ENCODE peak calls at places on chromosomes 1 and 21, in ten cellular contexts. One of them, this sample, is unnamed.

GRCh38 chr21:44527983-44528633 is 11.9 kb downstream of the KRTAP10-1 start:
- DNase-seq in left lung: peak
- DNase-seq in PC-3: no peak
- DNase-seq in fibroblast of mammary gland: no peak
- DNase-seq in GM12865: no peak
- DNase-seq in cardiac fibroblast: no peak
- DNase-seq in heart right ventricle: peak
- DNase-seq in astrocyte of the spinal cord: no peak
- DNase-seq in breast epithelium: no peak
- DNase-seq in fibroblast of lung: no peak
- DNase-seq in this sample: no peak

GRCh38 chr21:42835611-42836401 is 43.5 kb downstream of the WDR4 start:
- DNase-seq in breast epithelium: no peak
- DNase-seq in GM12865: no peak
- DNase-seq in fibroblast of mammary gland: no peak
- DNase-seq in left lung: no peak
- DNase-seq in cardiac fibroblast: no peak
- DNase-seq in PC-3: no peak
- DNase-seq in astrocyte of the spinal cord: no peak
- DNase-seq in fibroblast of lung: no peak
- DNase-seq in heart right ventricle: no peak
- DNase-seq in this sample: no peak

GRCh38 chr21:37225440-37225839 is 41.7 kb downstream of the VPS26C start:
- DNase-seq in breast epithelium: no peak
- DNase-seq in astrocyte of the spinal cord: no peak
- DNase-seq in heart right ventricle: no peak
- DNase-seq in PC-3: no peak
- DNase-seq in left lung: no peak
- DNase-seq in cardiac fibroblast: no peak
- DNase-seq in fibroblast of mammary gland: no peak
- DNase-seq in fibroblast of lung: no peak
- DNase-seq in GM12865: no peak
- DNase-seq in this sample: no peak

GRCh38 chr1:168135982-168136708 is 585 bp downstream of the GPR161 start:
- DNase-seq in left lung: peak
- DNase-seq in fibroblast of lung: peak
- DNase-seq in heart right ventricle: peak
- DNase-seq in breast epithelium: no peak
- DNase-seq in GM12865: no peak
- DNase-seq in cardiac fibroblast: peak
- DNase-seq in astrocyte of the spinal cord: no peak
- DNase-seq in fibroblast of mammary gland: peak
- DNase-seq in PC-3: peak
- DNase-seq in this sample: no peak

GRCh38 chr1:52752427-52752826 is 26.2 kb downstream of the ZYG11B start:
- DNase-seq in left lung: no peak
- DNase-seq in fibroblast of lung: no peak
- DNase-seq in cardiac fibroblast: peak
- DNase-seq in breast epithelium: no peak
- DNase-seq in PC-3: peak
- DNase-seq in GM12865: no peak
- DNase-seq in astrocyte of the spinal cord: no peak
- DNase-seq in heart right ventricle: no peak
- DNase-seq in fibroblast of mammary gland: no peak
- DNase-seq in this sample: no peak

GRCh38 chr1:226814751-226815496 is 55.5 kb upstream of the PSEN2 start:
- DNase-seq in fibroblast of lung: peak
- DNase-seq in left lung: peak
- DNase-seq in astrocyte of the spinal cord: peak
- DNase-seq in fibroblast of mammary gland: peak
- DNase-seq in GM12865: no peak
- DNase-seq in heart right ventricle: peak
- DNase-seq in cardiac fibroblast: peak
- DNase-seq in PC-3: peak
- DNase-seq in breast epithelium: peak
- DNase-seq in this sample: peak

GRCh38 chr1:243713470-243714186 is 136.4 kb downstream of the AKT3 start:
- DNase-seq in GM12865: no peak
- DNase-seq in breast epithelium: no peak
- DNase-seq in heart right ventricle: no peak
- DNase-seq in fibroblast of mammary gland: peak
- DNase-seq in cardiac fibroblast: peak
- DNase-seq in fibroblast of lung: peak
- DNase-seq in left lung: no peak
- DNase-seq in PC-3: no peak
- DNase-seq in astrocyte of the spinal cord: peak
- DNase-seq in this sample: peak

GRCh38 chr1:157715736-157716135 is 15.2 kb upstream of the FCRL3 start:
- DNase-seq in left lung: no peak
- DNase-seq in GM12865: no peak
- DNase-seq in heart right ventricle: no peak
- DNase-seq in cardiac fibroblast: no peak
- DNase-seq in PC-3: no peak
- DNase-seq in fibroblast of mammary gland: no peak
- DNase-seq in fibroblast of lung: no peak
- DNase-seq in breast epithelium: peak
- DNase-seq in astrocyte of the spinal cord: no peak
- DNase-seq in this sample: no peak

GRCh38 chr1:3598051-3598471 is 13.2 kb downstream of the MEGF6 start:
- DNase-seq in fibroblast of mammary gland: peak
- DNase-seq in fibroblast of lung: no peak
- DNase-seq in astrocyte of the spinal cord: no peak
- DNase-seq in breast epithelium: no peak
- DNase-seq in cardiac fibroblast: peak
- DNase-seq in heart right ventricle: peak
- DNase-seq in PC-3: no peak
- DNase-seq in left lung: peak
- DNase-seq in GM12865: peak
- DNase-seq in this sample: no peak

GRCh38 chr1:3599816-3600215 is 11.5 kb downstream of the MEGF6 start:
- DNase-seq in fibroblast of lung: no peak
- DNase-seq in heart right ventricle: no peak
- DNase-seq in cardiac fibroblast: no peak
- DNase-seq in GM12865: no peak
- DNase-seq in PC-3: no peak
- DNase-seq in fibroblast of mammary gland: no peak
- DNase-seq in astrocyte of the spinal cord: no peak
- DNase-seq in breast epithelium: no peak
- DNase-seq in left lung: no peak
- DNase-seq in this sample: no peak

GRCh38 chr1:3598522-3599285 is 12.6 kb downstream of the MEGF6 start:
- DNase-seq in astrocyte of the spinal cord: no peak
- DNase-seq in fibroblast of mammary gland: no peak
- DNase-seq in breast epithelium: no peak
- DNase-seq in fibroblast of lung: no peak
- DNase-seq in PC-3: no peak
- DNase-seq in cardiac fibroblast: no peak
- DNase-seq in left lung: no peak
- DNase-seq in GM12865: no peak
- DNase-seq in heart right ventricle: no peak
- DNase-seq in this sample: no peak

GRCh38 chr1:3597599-3597964 is 13.7 kb downstream of the MEGF6 start:
- DNase-seq in left lung: no peak
- DNase-seq in cardiac fibroblast: no peak
- DNase-seq in fibroblast of lung: no peak
- DNase-seq in fibroblast of mammary gland: no peak
- DNase-seq in GM12865: peak
- DNase-seq in breast epithelium: no peak
- DNase-seq in PC-3: no peak
- DNase-seq in heart right ventricle: no peak
- DNase-seq in astrocyte of the spinal cord: no peak
- DNase-seq in this sample: no peak

GRCh38 chr1:3599286-3599811 is 12.0 kb downstream of the MEGF6 start:
- DNase-seq in fibroblast of lung: no peak
- DNase-seq in astrocyte of the spinal cord: no peak
- DNase-seq in PC-3: no peak
- DNase-seq in left lung: peak
- DNase-seq in breast epithelium: no peak
- DNase-seq in heart right ventricle: no peak
- DNase-seq in cardiac fibroblast: no peak
- DNase-seq in fibroblast of mammary gland: no peak
- DNase-seq in GM12865: no peak
- DNase-seq in this sample: no peak
- TF ChIP-seq CTCF in fibroblast of lung: no peak
- TF ChIP-seq CTCF in astrocyte of the spinal cord: no peak
- TF ChIP-seq CTCF in PC-3: no peak
- TF ChIP-seq CTCF in left lung: no peak
- TF ChIP-seq CTCF in breast epithelium: no peak
- TF ChIP-seq CTCF in heart right ventricle: no peak
- TF ChIP-seq CTCF in cardiac fibroblast: no peak
- TF ChIP-seq CTCF in fibroblast of mammary gland: no peak
- TF ChIP-seq CTCF in GM12865: no peak
- TF ChIP-seq CTCF in this sample: no peak

GRCh38 chr1:224932607-224933249 is 3.3 kb downstream of the DNAH14 start:
- DNase-seq in left lung: no peak
- DNase-seq in heart right ventricle: no peak
- DNase-seq in breast epithelium: no peak
- DNase-seq in fibroblast of lung: no peak
- DNase-seq in cardiac fibroblast: no peak
- DNase-seq in GM12865: no peak
- DNase-seq in PC-3: no peak
- DNase-seq in fibroblast of mammary gland: no peak
- DNase-seq in astrocyte of the spinal cord: no peak
- DNase-seq in this sample: no peak

GRCh38 chr1:224931605-224932004 is 2.1 kb downstream of the DNAH14 start:
- DNase-seq in fibroblast of lung: no peak
- DNase-seq in cardiac fibroblast: no peak
- DNase-seq in heart right ventricle: no peak
- DNase-seq in breast epithelium: no peak
- DNase-seq in GM12865: no peak
- DNase-seq in PC-3: no peak
- DNase-seq in left lung: no peak
- DNase-seq in fibroblast of mammary gland: no peak
- DNase-seq in astrocyte of the spinal cord: no peak
- DNase-seq in this sample: no peak

GRCh38 chr1:224933584-224933983 is 4.1 kb downstream of the DNAH14 start:
- DNase-seq in astrocyte of the spinal cord: no peak
- DNase-seq in PC-3: no peak
- DNase-seq in breast epithelium: no peak
- DNase-seq in left lung: no peak
- DNase-seq in GM12865: no peak
- DNase-seq in fibroblast of mammary gland: no peak
- DNase-seq in heart right ventricle: no peak
- DNase-seq in cardiac fibroblast: no peak
- DNase-seq in fibroblast of lung: no peak
- DNase-seq in this sample: no peak

GRCh38 chr1:224929335-224930237 is at the start of gene DNAH14:
- DNase-seq in cardiac fibroblast: peak
- DNase-seq in astrocyte of the spinal cord: peak
- DNase-seq in fibroblast of mammary gland: peak
- DNase-seq in left lung: peak
- DNase-seq in heart right ventricle: peak
- DNase-seq in GM12865: peak
- DNase-seq in breast epithelium: peak
- DNase-seq in fibroblast of lung: peak
- DNase-seq in PC-3: peak
- DNase-seq in this sample: peak

DNA sequence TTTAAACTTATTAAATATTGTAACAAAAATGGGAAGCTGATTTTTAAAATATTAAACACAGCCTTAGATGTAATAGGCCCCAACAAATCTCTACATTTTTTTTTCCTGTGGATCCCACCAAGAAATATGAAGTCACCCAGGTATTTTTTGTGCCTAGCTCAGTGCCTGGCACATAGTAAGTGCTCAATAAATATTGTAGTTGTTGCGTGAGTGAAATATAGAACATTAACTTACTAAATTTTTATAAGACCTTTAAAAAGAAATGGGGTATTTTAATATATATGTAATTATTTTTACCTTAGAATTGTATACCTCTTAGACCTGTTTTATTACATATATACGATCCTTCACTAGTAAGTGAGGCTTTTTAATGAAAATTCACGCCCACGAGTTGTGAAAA is 569 bp upstream of the DNAH14 start:
- DNase-seq in breast epithelium: no peak
- DNase-seq in cardiac fibroblast: no peak
- DNase-seq in GM12865: no peak
- DNase-seq in left lung: no peak
- DNase-seq in fibroblast of mammary gland: no peak
- DNase-seq in heart right ventricle: no peak
- DNase-seq in astrocyte of the spinal cord: no peak
- DNase-seq in PC-3: no peak
- DNase-seq in fibroblast of lung: no peak
- DNase-seq in this sample: no peak
- H3K4me3 ChIP-seq in breast epithelium: peak
- H3K4me3 ChIP-seq in cardiac fibroblast: peak
- H3K4me3 ChIP-seq in GM12865: no peak
- H3K4me3 ChIP-seq in left lung: peak
- H3K4me3 ChIP-seq in fibroblast of mammary gland: peak
- H3K4me3 ChIP-seq in heart right ventricle: peak
- H3K4me3 ChIP-seq in astrocyte of the spinal cord: peak
- H3K4me3 ChIP-seq in PC-3: peak
- H3K4me3 ChIP-seq in fibroblast of lung: no peak
- H3K4me3 ChIP-seq in this sample: no peak

GRCh38 chr1:109482796-109483638 is 688 bp upstream of the ATXN7L2 start:
- DNase-seq in fibroblast of mammary gland: peak
- DNase-seq in astrocyte of the spinal cord: no peak
- DNase-seq in heart right ventricle: peak
- DNase-seq in breast epithelium: no peak
- DNase-seq in cardiac fibroblast: no peak
- DNase-seq in GM12865: no peak
- DNase-seq in fibroblast of lung: no peak
- DNase-seq in left lung: peak
- DNase-seq in PC-3: no peak
- DNase-seq in this sample: no peak
- TF ChIP-seq CTCF in fibroblast of mammary gland: no peak
- TF ChIP-seq CTCF in astrocyte of the spinal cord: no peak
- TF ChIP-seq CTCF in heart right ventricle: no peak
- TF ChIP-seq CTCF in breast epithelium: no peak
- TF ChIP-seq CTCF in cardiac fibroblast: no peak
- TF ChIP-seq CTCF in GM12865: no peak
- TF ChIP-seq CTCF in fibroblast of lung: no peak
- TF ChIP-seq CTCF in left lung: no peak
- TF ChIP-seq CTCF in PC-3: no peak
- TF ChIP-seq CTCF in this sample: no peak

DNA sequence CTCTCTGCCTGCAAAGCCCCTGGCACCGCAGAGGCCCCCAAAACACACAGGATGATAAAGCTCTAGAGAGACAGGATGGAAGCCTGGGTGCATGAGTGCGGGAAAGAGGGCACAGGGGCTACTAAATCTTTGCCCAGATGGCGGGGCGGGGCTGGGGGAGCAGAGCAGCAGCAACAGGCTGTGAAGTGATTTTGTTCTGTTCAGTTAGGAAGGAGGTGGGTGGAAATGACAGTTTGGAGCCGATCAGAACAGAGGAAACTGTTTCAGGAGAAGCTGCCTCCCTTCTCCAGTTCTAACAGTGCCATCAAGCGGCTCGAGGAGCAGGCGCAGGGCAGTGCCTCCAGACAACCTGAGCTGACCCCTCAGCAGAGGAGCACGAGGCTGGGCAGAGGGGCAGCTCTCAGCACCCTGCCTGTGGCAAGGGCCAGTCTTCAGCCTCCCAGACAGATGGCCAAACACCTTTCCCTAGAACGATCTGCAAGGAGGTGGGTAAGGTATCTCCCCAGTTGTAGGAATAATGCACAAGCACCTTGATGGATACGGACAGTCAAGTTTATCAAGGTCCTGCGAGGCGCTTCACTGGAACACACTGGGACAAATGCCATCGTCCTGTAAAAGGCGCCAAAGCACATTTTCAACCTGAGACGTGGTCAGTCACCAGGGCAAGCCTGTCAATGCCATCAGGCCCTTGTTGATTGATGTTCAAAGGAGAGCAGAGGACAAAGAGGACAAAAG is 44.9 kb downstream of the TOMM20 start:
- DNase-seq in heart right ventricle: peak
- DNase-seq in fibroblast of lung: peak
- DNase-seq in breast epithelium: peak
- DNase-seq in GM12865: peak
- DNase-seq in PC-3: peak
- DNase-seq in fibroblast of mammary gland: peak
- DNase-seq in astrocyte of the spinal cord: peak
- DNase-seq in cardiac fibroblast: peak
- DNase-seq in left lung: peak
- DNase-seq in this sample: peak
- H3K4me3 ChIP-seq in heart right ventricle: peak
- H3K4me3 ChIP-seq in fibroblast of lung: peak
- H3K4me3 ChIP-seq in breast epithelium: peak
- H3K4me3 ChIP-seq in GM12865: peak
- H3K4me3 ChIP-seq in PC-3: no peak
- H3K4me3 ChIP-seq in fibroblast of mammary gland: no peak
- H3K4me3 ChIP-seq in astrocyte of the spinal cord: peak
- H3K4me3 ChIP-seq in cardiac fibroblast: peak
- H3K4me3 ChIP-seq in left lung: peak
- H3K4me3 ChIP-seq in this sample: peak